ENCODE peak calls at places on chromosomes 5 and 9, in nine cellular contexts. One of them, this sample, is unnamed.

GRCh38 chr9:125679597-125680189 is 27.3 kb downstream of the MAPKAP1 start:
- DNase-seq in PC-9: no peak
- DNase-seq in osteoblast: no peak
- DNase-seq in neural progenitor cell: no peak
- DNase-seq in OCI-LY7: no peak
- DNase-seq in hepatocyte: no peak
- DNase-seq in mammary epithelial cell: no peak
- DNase-seq in GM23338: no peak
- DNase-seq in A549: no peak
- DNase-seq in this sample: no peak

GRCh38 chr9:92278117-92278516 is 15.4 kb downstream of the IARS1 start:
- DNase-seq in PC-9: no peak
- DNase-seq in OCI-LY7: no peak
- DNase-seq in A549: no peak
- DNase-seq in GM23338: no peak
- DNase-seq in mammary epithelial cell: peak
- DNase-seq in hepatocyte: no peak
- DNase-seq in osteoblast: peak
- DNase-seq in neural progenitor cell: no peak
- DNase-seq in this sample: no peak

GRCh38 chr9:2036844-2037243 is 21.7 kb downstream of the SMARCA2 start:
- DNase-seq in GM23338: no peak
- DNase-seq in PC-9: no peak
- DNase-seq in neural progenitor cell: no peak
- DNase-seq in A549: no peak
- DNase-seq in mammary epithelial cell: no peak
- DNase-seq in OCI-LY7: no peak
- DNase-seq in osteoblast: no peak
- DNase-seq in hepatocyte: no peak
- DNase-seq in this sample: no peak

GRCh38 chr9:7293091-7293490 is 506.5 kb downstream of the DMAC1 start:
- DNase-seq in PC-9: no peak
- DNase-seq in A549: no peak
- DNase-seq in mammary epithelial cell: no peak
- DNase-seq in GM23338: no peak
- DNase-seq in OCI-LY7: no peak
- DNase-seq in osteoblast: no peak
- DNase-seq in hepatocyte: no peak
- DNase-seq in neural progenitor cell: no peak
- DNase-seq in this sample: no peak

GRCh38 chr5:100827481-100827889 is 75.6 kb downstream of the ST8SIA4 start:
- DNase-seq in A549: no peak
- DNase-seq in neural progenitor cell: no peak
- DNase-seq in mammary epithelial cell: peak
- DNase-seq in PC-9: no peak
- DNase-seq in GM23338: no peak
- DNase-seq in hepatocyte: peak
- DNase-seq in OCI-LY7: peak
- DNase-seq in osteoblast: no peak
- DNase-seq in this sample: no peak

GRCh38 chr9:7226007-7226670 is 468.4 kb downstream of the KDM4C start:
- DNase-seq in hepatocyte: no peak
- DNase-seq in neural progenitor cell: no peak
- DNase-seq in PC-9: no peak
- DNase-seq in osteoblast: no peak
- DNase-seq in mammary epithelial cell: no peak
- DNase-seq in GM23338: no peak
- DNase-seq in OCI-LY7: no peak
- DNase-seq in A549: no peak
- DNase-seq in this sample: peak

GRCh38 chr5:95823738-95824609 is 1.4 kb upstream of the GLRX start:
- DNase-seq in A549: peak
- DNase-seq in osteoblast: peak
- DNase-seq in GM23338: peak
- DNase-seq in neural progenitor cell: no peak
- DNase-seq in OCI-LY7: peak
- DNase-seq in PC-9: peak
- DNase-seq in mammary epithelial cell: no peak
- DNase-seq in hepatocyte: peak
- DNase-seq in this sample: peak

GRCh38 chr9:121298016-121298538 is 30.1 kb downstream of the GSN start:
- DNase-seq in GM23338: peak
- DNase-seq in OCI-LY7: no peak
- DNase-seq in PC-9: no peak
- DNase-seq in osteoblast: peak
- DNase-seq in A549: no peak
- DNase-seq in neural progenitor cell: peak
- DNase-seq in hepatocyte: no peak
- DNase-seq in mammary epithelial cell: no peak
- DNase-seq in this sample: no peak

DNA sequence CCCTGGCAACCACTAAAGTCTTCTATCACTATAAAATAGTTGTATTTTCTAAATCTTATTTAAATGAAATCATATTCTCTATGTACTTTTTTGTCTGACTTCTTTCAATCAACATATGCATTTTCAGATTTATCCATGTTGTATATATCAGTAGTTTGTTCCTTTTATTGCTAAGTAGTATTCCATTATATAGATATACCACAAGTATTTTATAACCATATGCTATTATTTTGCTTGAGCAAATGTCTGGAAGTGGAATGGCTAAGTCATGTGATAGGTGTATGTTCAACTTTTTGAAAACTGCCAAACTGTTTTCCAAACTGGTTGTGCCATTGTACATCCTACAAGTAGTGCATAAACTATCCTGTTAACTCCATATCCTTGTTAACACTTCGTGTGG is 131.1 kb downstream of the CWC27 start:
- DNase-seq in A549: no peak
- DNase-seq in osteoblast: no peak
- DNase-seq in OCI-LY7: no peak
- DNase-seq in hepatocyte: no peak
- DNase-seq in GM23338: no peak
- DNase-seq in PC-9: no peak
- DNase-seq in neural progenitor cell: no peak
- DNase-seq in mammary epithelial cell: no peak
- DNase-seq in this sample: no peak
- H3K4me2 ChIP-seq in A549: no peak
- H3K4me2 ChIP-seq in osteoblast: no peak
- H3K4me2 ChIP-seq in OCI-LY7: no peak
- H3K4me2 ChIP-seq in hepatocyte: no peak
- H3K4me2 ChIP-seq in GM23338: no peak
- H3K4me2 ChIP-seq in PC-9: no peak
- H3K4me2 ChIP-seq in neural progenitor cell: no peak
- H3K4me2 ChIP-seq in mammary epithelial cell: no peak
- H3K4me2 ChIP-seq in this sample: no peak

GRCh38 chr5:120538149-120538548 is 74.0 kb downstream of the PRR16 start:
- DNase-seq in mammary epithelial cell: peak
- DNase-seq in A549: no peak
- DNase-seq in GM23338: no peak
- DNase-seq in neural progenitor cell: no peak
- DNase-seq in PC-9: no peak
- DNase-seq in hepatocyte: no peak
- DNase-seq in OCI-LY7: no peak
- DNase-seq in osteoblast: peak
- DNase-seq in this sample: no peak
- H3K4me3 ChIP-seq in mammary epithelial cell: no peak
- H3K4me3 ChIP-seq in A549: no peak
- H3K4me3 ChIP-seq in GM23338: no peak
- H3K4me3 ChIP-seq in neural progenitor cell: no peak
- H3K4me3 ChIP-seq in PC-9: no peak
- H3K4me3 ChIP-seq in hepatocyte: no peak
- H3K4me3 ChIP-seq in OCI-LY7: no peak
- H3K4me3 ChIP-seq in osteoblast: peak
- H3K4me3 ChIP-seq in this sample: no peak

DNA sequence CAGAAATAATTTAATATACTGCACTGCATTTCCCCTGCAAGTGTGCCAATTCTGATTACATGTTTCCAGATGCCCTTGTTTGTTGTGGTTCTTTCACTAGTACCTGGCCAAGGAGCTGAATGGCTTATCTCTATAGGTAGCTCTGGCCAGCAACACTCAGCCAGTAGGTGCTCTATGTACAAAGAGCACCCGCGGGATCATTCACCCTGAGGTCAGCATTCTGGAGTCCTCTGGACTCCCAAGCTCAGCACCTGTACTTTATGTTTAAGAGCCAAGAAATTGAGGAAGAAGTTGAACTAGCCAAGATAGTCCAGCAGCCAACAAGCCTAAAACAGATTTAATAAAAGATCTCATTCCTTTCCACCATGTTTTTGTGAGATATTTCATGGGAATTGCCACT is 242.7 kb upstream of the PAPPA start:
- DNase-seq in osteoblast: peak
- DNase-seq in neural progenitor cell: no peak
- DNase-seq in PC-9: no peak
- DNase-seq in OCI-LY7: no peak
- DNase-seq in GM23338: no peak
- DNase-seq in hepatocyte: no peak
- DNase-seq in A549: no peak
- DNase-seq in mammary epithelial cell: no peak
- DNase-seq in this sample: no peak
- TF ChIP-seq CTCF in osteoblast: no peak
- TF ChIP-seq CTCF in neural progenitor cell: no peak
- TF ChIP-seq CTCF in PC-9: no peak
- TF ChIP-seq CTCF in OCI-LY7: no peak
- TF ChIP-seq CTCF in GM23338: no peak
- TF ChIP-seq CTCF in hepatocyte: no peak
- TF ChIP-seq CTCF in A549: no peak
- TF ChIP-seq CTCF in mammary epithelial cell: no peak
- TF ChIP-seq CTCF in this sample: no peak

GRCh38 chr9:87336914-87337333 is 160.7 kb upstream of the DAPK1 start:
- DNase-seq in A549: peak
- DNase-seq in GM23338: peak
- DNase-seq in osteoblast: peak
- DNase-seq in hepatocyte: peak
- DNase-seq in mammary epithelial cell: peak
- DNase-seq in neural progenitor cell: peak
- DNase-seq in OCI-LY7: peak
- DNase-seq in PC-9: peak
- DNase-seq in this sample: peak

GRCh38 chr9:87337335-87338074 is 160.2 kb upstream of the DAPK1 start:
- DNase-seq in neural progenitor cell: peak
- DNase-seq in PC-9: peak
- DNase-seq in GM23338: peak
- DNase-seq in hepatocyte: peak
- DNase-seq in osteoblast: no peak
- DNase-seq in OCI-LY7: no peak
- DNase-seq in mammary epithelial cell: peak
- DNase-seq in A549: peak
- DNase-seq in this sample: no peak

GRCh38 chr9:87336407-87336806 is 161.3 kb upstream of the DAPK1 start:
- DNase-seq in GM23338: peak
- DNase-seq in mammary epithelial cell: no peak
- DNase-seq in osteoblast: peak
- DNase-seq in A549: peak
- DNase-seq in PC-9: no peak
- DNase-seq in hepatocyte: peak
- DNase-seq in neural progenitor cell: no peak
- DNase-seq in OCI-LY7: peak
- DNase-seq in this sample: no peak

GRCh38 chr9:87340391-87340790 is 157.3 kb upstream of the DAPK1 start:
- DNase-seq in PC-9: no peak
- DNase-seq in GM23338: no peak
- DNase-seq in mammary epithelial cell: no peak
- DNase-seq in neural progenitor cell: no peak
- DNase-seq in A549: no peak
- DNase-seq in hepatocyte: no peak
- DNase-seq in OCI-LY7: no peak
- DNase-seq in osteoblast: no peak
- DNase-seq in this sample: no peak

GRCh38 chr9:87338075-87338989 is 159.3 kb upstream of the DAPK1 start:
- DNase-seq in neural progenitor cell: peak
- DNase-seq in A549: no peak
- DNase-seq in osteoblast: peak
- DNase-seq in hepatocyte: no peak
- DNase-seq in mammary epithelial cell: no peak
- DNase-seq in PC-9: peak
- DNase-seq in OCI-LY7: no peak
- DNase-seq in GM23338: peak
- DNase-seq in this sample: no peak
- H3K4me2 ChIP-seq in neural progenitor cell: peak
- H3K4me2 ChIP-seq in A549: peak
- H3K4me2 ChIP-seq in osteoblast: peak
- H3K4me2 ChIP-seq in hepatocyte: peak
- H3K4me2 ChIP-seq in mammary epithelial cell: peak
- H3K4me2 ChIP-seq in PC-9: peak
- H3K4me2 ChIP-seq in OCI-LY7: no peak
- H3K4me2 ChIP-seq in GM23338: peak
- H3K4me2 ChIP-seq in this sample: no peak

DNA sequence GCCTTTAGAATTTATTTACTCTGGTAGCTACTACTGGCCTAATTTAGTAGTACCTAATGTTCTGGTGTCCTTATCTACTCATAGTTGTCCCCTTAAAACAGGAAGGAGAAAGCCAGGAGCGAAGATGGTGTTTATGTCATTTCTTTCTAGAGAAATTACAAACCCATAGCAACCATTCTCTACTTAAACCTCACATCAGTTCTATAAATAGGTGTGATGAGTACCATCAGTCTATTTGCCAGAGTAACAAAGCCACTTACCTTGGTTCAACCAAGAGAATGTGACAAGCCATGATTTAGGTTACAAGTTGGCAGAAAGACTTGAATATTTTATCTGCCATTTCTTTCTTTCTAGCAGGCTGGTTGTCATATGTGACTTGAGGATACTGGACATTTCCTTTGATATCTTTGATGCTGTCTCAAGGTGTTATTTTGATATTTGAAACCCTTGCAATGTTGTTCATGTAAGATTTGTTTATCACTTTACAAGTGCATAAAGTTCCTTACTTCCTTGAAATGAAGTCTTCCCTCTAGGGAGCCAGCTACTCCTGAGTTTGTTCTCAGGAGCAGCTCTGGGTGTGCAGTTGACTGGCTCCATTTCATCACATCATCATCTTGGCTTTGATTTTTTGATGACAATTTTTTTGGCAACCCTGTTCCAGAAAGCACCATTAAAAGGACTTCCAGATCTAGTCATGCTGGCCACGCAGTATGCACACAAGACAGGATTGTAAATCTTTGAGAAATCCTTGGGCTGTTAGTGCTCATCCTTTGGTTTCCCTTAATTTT is 286.8 kb downstream of the ARHGAP26 start:
- DNase-seq in osteoblast: no peak
- DNase-seq in hepatocyte: no peak
- DNase-seq in OCI-LY7: no peak
- DNase-seq in GM23338: no peak
- DNase-seq in A549: no peak
- DNase-seq in neural progenitor cell: no peak
- DNase-seq in mammary epithelial cell: no peak
- DNase-seq in PC-9: no peak
- DNase-seq in this sample: no peak
- H3K4me3 ChIP-seq in osteoblast: no peak
- H3K4me3 ChIP-seq in hepatocyte: no peak
- H3K4me3 ChIP-seq in OCI-LY7: no peak
- H3K4me3 ChIP-seq in GM23338: no peak
- H3K4me3 ChIP-seq in A549: no peak
- H3K4me3 ChIP-seq in neural progenitor cell: no peak
- H3K4me3 ChIP-seq in mammary epithelial cell: no peak
- H3K4me3 ChIP-seq in PC-9: no peak
- H3K4me3 ChIP-seq in this sample: no peak

GRCh38 chr5:122468351-122469111 is 156.5 kb downstream of the SNCAIP start:
- DNase-seq in osteoblast: no peak
- DNase-seq in hepatocyte: no peak
- DNase-seq in PC-9: no peak
- DNase-seq in GM23338: no peak
- DNase-seq in neural progenitor cell: no peak
- DNase-seq in mammary epithelial cell: no peak
- DNase-seq in A549: no peak
- DNase-seq in OCI-LY7: no peak
- DNase-seq in this sample: no peak
- TF ChIP-seq CTCF in osteoblast: peak
- TF ChIP-seq CTCF in hepatocyte: no peak
- TF ChIP-seq CTCF in PC-9: no peak
- TF ChIP-seq CTCF in GM23338: peak
- TF ChIP-seq CTCF in neural progenitor cell: peak
- TF ChIP-seq CTCF in mammary epithelial cell: peak
- TF ChIP-seq CTCF in A549: no peak
- TF ChIP-seq CTCF in OCI-LY7: no peak
- TF ChIP-seq CTCF in this sample: peak

This sample was measured in DND-41.